ENCODE peak calls at places on chromosomes 13 and 19, in four cellular contexts. L is HCT116, H is HepG2, Z is GM12878. O is an unnamed sample.

GRCh38 chr13:29943301-29944085 is 93.1 kb upstream of the UBL3 start:
- DNase-seq in L (no peak), H (no peak), Z (no peak), O (no peak)

GRCh38 chr13:20512042-20512683 is 13.5 kb downstream of the CRYL1 start:
- DNase-seq in L (no peak), H (no peak), Z (no peak), O (no peak)

GRCh38 chr19:6533000-6533328 is 2.1 kb downstream of the TNFSF9 start:
- DNase-seq in L (no peak), H (no peak), Z (no peak), O (no peak)

GRCh38 chr19:44607917-44608316 is 5.4 kb upstream of the IGSF23 start:
- DNase-seq in L (no peak), H (no peak), Z (no peak), O (no peak)

GRCh38 chr13:52085416-52085815 is 43.5 kb downstream of the NEK5 start:
- DNase-seq in L (no peak), H (no peak), Z (no peak), O (no peak)

GRCh38 chr19:44807162-44807561 is 1.7 kb upstream of the BCAM start:
- DNase-seq in L (no peak), H (peak; percentile 90), Z (no peak), O (no peak)

GRCh38 chr13:110644892-110645521 is 29.7 kb downstream of the NAXD start:
- DNase-seq in L (no peak), H (no peak), Z (no peak), O (no peak)

GRCh38 chr19:52351512-52351911 is 15.5 kb downstream of the ZNF610 start:
- DNase-seq in L (no peak), H (no peak), Z (no peak), O (no peak)

GRCh38 chr13:75333103-75333502 is 148.9 kb downstream of the TBC1D4 start:
- DNase-seq in L (no peak), H (no peak), Z (no peak), O (no peak)

GRCh38 chr13:25971499-25972145 is 80.2 kb downstream of the SHISA2 start:
- DNase-seq in L (no peak), H (no peak), Z (no peak), O (no peak)

DNA sequence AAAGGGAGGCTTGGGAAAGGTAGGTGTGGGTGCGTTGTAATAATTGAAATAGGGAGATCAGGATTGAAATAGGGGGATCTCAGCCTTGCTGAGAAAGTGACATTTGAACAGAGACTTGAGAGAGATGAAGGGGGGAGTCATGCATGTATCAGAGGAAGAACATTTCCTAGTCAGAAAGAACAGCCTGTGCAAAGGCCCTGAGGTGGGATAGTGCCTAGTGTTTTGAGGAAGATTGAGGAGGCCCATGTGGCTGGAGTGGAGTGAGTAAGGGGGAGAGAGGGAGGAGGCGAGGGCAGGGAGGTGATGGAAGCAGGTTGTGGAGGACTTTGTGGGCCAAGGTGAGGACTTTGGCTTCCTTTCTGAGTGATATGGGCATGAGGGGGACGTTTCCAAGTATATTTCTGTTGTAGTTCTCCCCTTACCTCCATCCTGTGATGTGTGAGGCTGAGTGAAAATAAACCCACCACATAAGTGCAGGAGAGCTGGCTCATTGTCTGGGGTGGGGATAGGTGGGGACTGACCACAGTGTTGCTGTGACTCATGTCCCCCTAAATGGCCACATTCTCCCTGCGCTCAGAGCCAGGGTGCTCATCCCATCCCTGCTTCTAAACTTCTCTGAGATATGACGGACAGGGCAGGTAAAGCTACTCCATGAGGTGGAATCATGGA is 17.8 kb downstream of the ACTL9 start:
- DNase-seq in L (no peak), H (no peak), Z (no peak), O (no peak)
- TF ChIP-seq SIN3A in L (no peak), H (no peak), Z (no peak), O (no peak)

GRCh38 chr19:38894968-38895367 is 4.5 kb downstream of the SIRT2 start:
- DNase-seq in L (no peak), H (no peak), Z (no peak), O (no peak)

GRCh38 chr19:38891791-38892190 is 7.6 kb downstream of the SIRT2 start:
- DNase-seq in L (no peak), H (no peak), Z (no peak), O (no peak)

GRCh38 chr19:38893341-38893771 is 6.1 kb downstream of the SIRT2 start:
- DNase-seq in L (no peak), H (no peak), Z (no peak), O (no peak)

GRCh38 chr19:38890686-38891085 is 8.7 kb downstream of the SIRT2 start:
- DNase-seq in L (no peak), H (no peak), Z (no peak), O (no peak)

DNA sequence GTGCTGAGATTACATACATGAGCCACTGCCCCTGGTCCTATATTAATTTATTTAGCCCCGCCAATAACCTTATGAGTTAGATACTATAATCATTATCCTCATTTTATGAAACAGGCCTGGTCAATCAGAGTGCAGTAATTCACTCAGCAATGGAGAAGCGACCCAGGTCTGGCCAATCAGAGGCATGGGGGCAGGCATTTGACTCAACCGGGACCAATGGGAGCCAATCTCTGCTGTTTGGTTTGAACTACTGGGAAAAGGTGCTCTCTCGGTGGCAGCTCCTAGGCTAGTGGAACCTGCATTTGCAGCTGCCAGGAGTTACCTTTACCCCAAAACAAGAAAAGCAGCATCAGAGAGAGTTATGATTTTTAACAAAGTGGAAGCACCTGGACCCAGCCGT is 6.6 kb downstream of the SIRT2 start:
- DNase-seq in L (no peak), H (no peak), Z (no peak), O (no peak)
- H3K27ac ChIP-seq in L (no peak overlapping the region), H (no peak overlapping the region), Z (no peak overlapping the region), O (no peak overlapping the region)

GRCh38 chr13:98450012-98450411 is 126.9 kb downstream of the STK24 start:
- DNase-seq in L (no peak), H (no peak), Z (no peak), O (no peak)
- TF ChIP-seq POLR2AphosphoS5 in L (no peak), H (no peak), Z (no peak), O (no peak)

GRCh38 chr19:31312629-31313244 is 36.5 kb downstream of the TSHZ3 start:
- DNase-seq in L (no peak), H (no peak), Z (no peak), O (no peak)

GRCh38 chr19:31314849-31315620 is 34.2 kb downstream of the TSHZ3 start:
- DNase-seq in L (no peak), H (no peak), Z (no peak), O (no peak)

GRCh38 chr19:31314156-31314555 is 35.1 kb downstream of the TSHZ3 start:
- DNase-seq in L (no peak), H (no peak), Z (no peak), O (no peak)

GRCh38 chr19:31313291-31314030 is 35.8 kb downstream of the TSHZ3 start:
- DNase-seq in L (no peak), H (no peak), Z (no peak), O (no peak)

DNA sequence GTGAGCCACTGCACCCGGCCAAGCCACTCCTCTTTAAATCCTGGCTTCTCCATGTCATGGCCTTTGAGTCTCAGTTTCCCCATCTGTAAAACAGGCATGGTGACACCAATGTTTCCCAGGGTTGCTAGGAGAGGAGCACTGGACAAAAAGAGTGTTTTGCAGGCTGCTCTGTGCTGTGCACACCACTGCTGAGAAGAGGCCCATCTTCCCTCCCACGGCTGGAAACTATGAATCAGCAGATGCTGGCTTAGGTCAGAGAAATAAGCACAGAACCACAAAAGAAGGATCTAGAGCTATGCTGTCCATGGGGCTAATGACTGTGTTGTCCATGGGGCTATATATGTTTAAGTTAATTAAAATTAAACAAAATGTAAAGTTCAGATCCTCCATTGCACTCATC is 37.2 kb downstream of the TSHZ3 start:
- DNase-seq in L (no peak), H (no peak), Z (no peak), O (no peak)
- TF ChIP-seq SIN3A in L (no peak), H (no peak), Z (no peak), O (no peak)

O was measured in Panc1.